ENCODE peak calls at places on chromosomes 5 and 9, in eight cellular contexts. O, R, S, C, U, J, G and P are unnamed samples.
A peak's percentile ranks its signal among the peaks of the same experiment; 100 is the strongest.

GRCh38 chr5:51987239-51987638 is 604.0 kb downstream of the ISL1 start:
- DNase-seq in C (no peak), R (no peak), S (no peak), J (no peak), U (no peak), O (no peak), G (no peak), P (no peak)

GRCh38 chr5:154205441-154206117 is 15.0 kb downstream of the GALNT10 start:
- DNase-seq in S (no peak), G (no peak), C (no peak), R (no peak), J (no peak), O (no peak), U (no peak), P (no peak)

GRCh38 chr5:65555266-65555665 is 7.7 kb downstream of the CENPK start:
- DNase-seq in G (no peak), U (no peak), R (no peak), C (no peak), S (no peak), J (no peak), O (no peak), P (no peak)

GRCh38 chr5:170247363-170247762 is 14.6 kb downstream of the C5orf58 start:
- DNase-seq in J (no peak), U (no peak), R (no peak), C (no peak), S (no peak), O (no peak), G (no peak), P (no peak)

GRCh38 chr5:148455055-148455675 is 71.4 kb downstream of the FBXO38 start:
- DNase-seq in U (no peak), J (no peak), O (no peak), G (no peak), R (no peak), C (peak; percentile 5), S (no peak), P (no peak)

GRCh38 chr9:135951889-135952663 is 9.1 kb downstream of the UBAC1 start:
- DNase-seq in O (peak; percentile 82), S (no peak), U (no peak), R (peak; percentile 97), G (peak; percentile 76), J (no peak), C (peak; percentile 67), P (no peak)

GRCh38 chr5:172530835-172531703 is 76.7 kb upstream of the SH3PXD2B start:
- DNase-seq in U (no peak), G (no peak), J (no peak), R (no peak), O (no peak), C (no peak), S (no peak), P (no peak)

GRCh38 chr9:110926828-110927227 is 111.4 kb downstream of the LPAR1 start:
- DNase-seq in J (no peak), R (no peak), O (peak; percentile 11), G (no peak), S (no peak), C (no peak), U (no peak), P (no peak)

GRCh38 chr5:128154943-128155342 is 71.4 kb downstream of the SLC12A2 start:
- DNase-seq in J (no peak), S (no peak), R (no peak), C (no peak), G (no peak), O (no peak), U (no peak), P (no peak)

GRCh38 chr9:6096821-6097220 is 81.4 kb upstream of the RANBP6 start:
- DNase-seq in G (no peak), O (no peak), U (no peak), C (no peak), S (no peak), R (no peak), J (no peak), P (no peak)

GRCh38 chr5:101364469-101364868 is 461.4 kb upstream of the ST8SIA4 start:
- DNase-seq in S (no peak), O (no peak), R (no peak), J (no peak), C (no peak), G (no peak), U (no peak), P (no peak)

GRCh38 chr5:50927953-50928352 is 261.5 kb downstream of the PARP8 start:
- DNase-seq in G (no peak), S (no peak), U (no peak), O (no peak), J (no peak), R (no peak), C (no peak), P (no peak)

GRCh38 chr9:90420714-90421513 is 221.7 kb downstream of the DIRAS2 start:
- DNase-seq in S (no peak), U (no peak), R (no peak), C (no peak), J (no peak), O (no peak), G (no peak), P (peak; percentile 56)

GRCh38 chr5:149062371-149063016 is 368 bp downstream of the SH3TC2 start:
- DNase-seq in S (no peak), G (no peak), R (peak; percentile 66), U (no peak), J (no peak), C (peak; percentile 69), O (peak; percentile 56), P (no peak)

GRCh38 chr5:133406208-133406607 is 206.1 kb downstream of the FSTL4 start:
- DNase-seq in R (no peak), J (no peak), C (no peak), U (no peak), S (no peak), G (no peak), O (no peak), P (no peak)

GRCh38 chr5:40386293-40386692 is 293.4 kb upstream of the PTGER4 start:
- DNase-seq in J (no peak), R (no peak), U (no peak), C (no peak), O (peak; percentile 84), S (peak; percentile 28), G (no peak), P (no peak)

GRCh38 chr5:43155394-43156096 is 34.8 kb downstream of the ZNF131 start:
- DNase-seq in G (no peak), R (no peak), S (no peak), J (no peak), O (no peak), C (no peak), U (no peak), P (no peak)

GRCh38 chr5:77867194-77867691 is 91.1 kb upstream of the TBCA start:
- DNase-seq in R (no peak), O (no peak), S (no peak), J (no peak), U (no peak), C (no peak), G (no peak), P (no peak)

GRCh38 chr9:37992924-37993349 is 76.1 kb downstream of the SHB start:
- DNase-seq in U (no peak), G (no peak), O (no peak), J (no peak), C (no peak), R (no peak), S (no peak), P (no peak)